ENCODE peak calls at places on chromosomes 1 and 21, in ten cellular contexts. One of them, this sample, is unnamed. For H3K27me3 and H3K4me1, the result is how much of the 10 kb centered on the place peaks cover.

GRCh38 chr1:63758805-63759204 is 15.0 kb upstream of the ROR1 start:
- DNase-seq in spleen: no peak
- DNase-seq in CD8-positive, alpha-beta memory T cell: no peak
- DNase-seq in GM23338: no peak
- DNase-seq in SJCRH30: no peak
- DNase-seq in transverse colon: peak
- DNase-seq in esophagus muscularis mucosa: no peak
- DNase-seq in heart left ventricle: no peak
- DNase-seq in neural progenitor cell: no peak
- DNase-seq in fibroblast of lung: no peak
- DNase-seq in this sample: no peak

GRCh38 chr1:2510366-2511155 is 15.8 kb downstream of the PANK4 start:
- DNase-seq in spleen: no peak
- DNase-seq in CD8-positive, alpha-beta memory T cell: no peak
- DNase-seq in GM23338: no peak
- DNase-seq in SJCRH30: no peak
- DNase-seq in transverse colon: no peak
- DNase-seq in esophagus muscularis mucosa: no peak
- DNase-seq in heart left ventricle: no peak
- DNase-seq in neural progenitor cell: no peak
- DNase-seq in fibroblast of lung: no peak
- DNase-seq in this sample: no peak

GRCh38 chr1:204408602-204409001 is 3.0 kb downstream of the PPP1R15B start:
- DNase-seq in spleen: no peak
- DNase-seq in CD8-positive, alpha-beta memory T cell: no peak
- DNase-seq in GM23338: no peak
- DNase-seq in SJCRH30: no peak
- DNase-seq in transverse colon: no peak
- DNase-seq in esophagus muscularis mucosa: no peak
- DNase-seq in heart left ventricle: no peak
- DNase-seq in neural progenitor cell: no peak
- DNase-seq in fibroblast of lung: no peak
- DNase-seq in this sample: no peak

GRCh38 chr1:117077267-117077666 is 17.1 kb downstream of the TTF2 start:
- DNase-seq in spleen: no peak
- DNase-seq in CD8-positive, alpha-beta memory T cell: no peak
- DNase-seq in GM23338: no peak
- DNase-seq in SJCRH30: no peak
- DNase-seq in transverse colon: no peak
- DNase-seq in esophagus muscularis mucosa: no peak
- DNase-seq in heart left ventricle: no peak
- DNase-seq in neural progenitor cell: no peak
- DNase-seq in fibroblast of lung: peak
- DNase-seq in this sample: no peak

GRCh38 chr1:224700915-224701531 is 84.9 kb downstream of the CNIH3 start:
- DNase-seq in spleen: no peak
- DNase-seq in CD8-positive, alpha-beta memory T cell: no peak
- DNase-seq in GM23338: peak
- DNase-seq in SJCRH30: peak
- DNase-seq in transverse colon: no peak
- DNase-seq in esophagus muscularis mucosa: no peak
- DNase-seq in heart left ventricle: no peak
- DNase-seq in neural progenitor cell: peak
- DNase-seq in fibroblast of lung: no peak
- DNase-seq in this sample: no peak

GRCh38 chr1:40738831-40739230 is 44.8 kb upstream of the KCNQ4 start:
- DNase-seq in spleen: no peak
- DNase-seq in CD8-positive, alpha-beta memory T cell: no peak
- DNase-seq in GM23338: no peak
- DNase-seq in SJCRH30: no peak
- DNase-seq in transverse colon: no peak
- DNase-seq in esophagus muscularis mucosa: no peak
- DNase-seq in heart left ventricle: no peak
- DNase-seq in neural progenitor cell: no peak
- DNase-seq in fibroblast of lung: no peak
- DNase-seq in this sample: no peak

GRCh38 chr1:101025283-101025679 is 303 bp downstream of the DPH5 start:
- DNase-seq in spleen: peak
- DNase-seq in CD8-positive, alpha-beta memory T cell: no peak
- DNase-seq in GM23338: peak
- DNase-seq in SJCRH30: no peak
- DNase-seq in transverse colon: peak
- DNase-seq in esophagus muscularis mucosa: no peak
- DNase-seq in heart left ventricle: no peak
- DNase-seq in neural progenitor cell: no peak
- DNase-seq in fibroblast of lung: peak
- DNase-seq in this sample: no peak

GRCh38 chr1:60540176-60540575 is 466.6 kb upstream of the C1orf87 start:
- DNase-seq in spleen: no peak
- DNase-seq in CD8-positive, alpha-beta memory T cell: no peak
- DNase-seq in GM23338: no peak
- DNase-seq in SJCRH30: no peak
- DNase-seq in transverse colon: no peak
- DNase-seq in esophagus muscularis mucosa: no peak
- DNase-seq in heart left ventricle: no peak
- DNase-seq in neural progenitor cell: no peak
- DNase-seq in fibroblast of lung: no peak
- DNase-seq in this sample: no peak

GRCh38 chr1:44089371-44090070 is 29.1 kb upstream of the KLF17 start:
- DNase-seq in spleen: no peak
- DNase-seq in CD8-positive, alpha-beta memory T cell: no peak
- DNase-seq in GM23338: peak
- DNase-seq in SJCRH30: peak
- DNase-seq in transverse colon: no peak
- DNase-seq in esophagus muscularis mucosa: no peak
- DNase-seq in heart left ventricle: no peak
- DNase-seq in neural progenitor cell: no peak
- DNase-seq in fibroblast of lung: peak
- DNase-seq in this sample: no peak

GRCh38 chr1:228005511-228006033 is 1.2 kb upstream of the WNT3A start:
- DNase-seq in spleen: peak
- DNase-seq in CD8-positive, alpha-beta memory T cell: no peak
- DNase-seq in GM23338: peak
- DNase-seq in SJCRH30: no peak
- DNase-seq in transverse colon: no peak
- DNase-seq in esophagus muscularis mucosa: peak
- DNase-seq in heart left ventricle: no peak
- DNase-seq in neural progenitor cell: no peak
- DNase-seq in fibroblast of lung: no peak
- DNase-seq in this sample: peak

GRCh38 chr1:228006793-228007053 is at the start of gene WNT3A:
- DNase-seq in spleen: no peak
- DNase-seq in CD8-positive, alpha-beta memory T cell: no peak
- DNase-seq in GM23338: no peak
- DNase-seq in SJCRH30: no peak
- DNase-seq in transverse colon: no peak
- DNase-seq in esophagus muscularis mucosa: no peak
- DNase-seq in heart left ventricle: no peak
- DNase-seq in neural progenitor cell: no peak
- DNase-seq in fibroblast of lung: no peak
- DNase-seq in this sample: no peak

GRCh38 chr1:228007054-228007800 is 429 bp downstream of the WNT3A start:
- DNase-seq in spleen: peak
- DNase-seq in CD8-positive, alpha-beta memory T cell: no peak
- DNase-seq in GM23338: peak
- DNase-seq in SJCRH30: no peak
- DNase-seq in transverse colon: no peak
- DNase-seq in esophagus muscularis mucosa: peak
- DNase-seq in heart left ventricle: no peak
- DNase-seq in neural progenitor cell: peak
- DNase-seq in fibroblast of lung: no peak
- DNase-seq in this sample: no peak

GRCh38 chr1:228004887-228005462 is 1.8 kb upstream of the WNT3A start:
- DNase-seq in spleen: peak
- DNase-seq in CD8-positive, alpha-beta memory T cell: no peak
- DNase-seq in GM23338: peak
- DNase-seq in SJCRH30: no peak
- DNase-seq in transverse colon: no peak
- DNase-seq in esophagus muscularis mucosa: peak
- DNase-seq in heart left ventricle: no peak
- DNase-seq in neural progenitor cell: peak
- DNase-seq in fibroblast of lung: no peak
- DNase-seq in this sample: no peak

DNA sequence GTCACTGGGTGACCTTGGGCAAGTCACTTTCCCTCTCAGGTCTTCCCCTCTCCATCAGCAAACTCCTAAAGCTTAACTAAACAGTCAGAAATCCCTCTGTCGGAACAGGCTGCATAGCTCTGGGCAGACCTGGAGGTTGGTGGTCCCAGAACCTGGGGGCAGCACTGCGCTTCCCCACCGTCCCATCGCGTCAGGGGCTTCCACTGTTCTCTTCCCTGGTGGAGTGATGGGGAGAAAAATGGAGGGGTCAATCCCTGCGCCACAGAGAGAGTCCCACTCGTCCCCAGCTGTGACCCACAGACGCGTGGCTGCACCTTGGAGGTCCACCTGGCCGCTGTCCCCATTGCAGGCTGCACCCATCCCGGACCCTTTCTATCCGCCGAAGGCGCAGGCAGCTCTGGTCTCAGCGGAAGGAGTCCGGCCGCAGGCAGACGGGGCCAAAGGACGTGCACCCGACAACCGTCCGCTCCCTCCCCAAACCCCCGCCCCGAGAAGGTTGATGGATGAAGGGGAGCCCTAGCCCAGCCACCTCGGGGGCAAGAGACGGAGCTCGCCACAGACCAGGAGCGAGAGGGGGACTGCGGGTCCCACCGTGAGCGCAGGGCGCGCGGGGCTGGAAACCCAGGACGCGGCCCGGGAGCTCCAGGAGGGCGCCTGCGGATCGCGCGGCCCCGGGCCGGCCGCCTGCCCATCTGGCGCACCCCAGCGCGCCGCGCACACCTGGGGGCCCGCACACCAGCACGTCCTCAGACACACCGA is 585 bp upstream of the WNT3A start:
- DNase-seq in spleen: peak
- DNase-seq in CD8-positive, alpha-beta memory T cell: no peak
- DNase-seq in GM23338: peak
- DNase-seq in SJCRH30: no peak
- DNase-seq in transverse colon: no peak
- DNase-seq in esophagus muscularis mucosa: peak
- DNase-seq in heart left ventricle: no peak
- DNase-seq in neural progenitor cell: no peak
- DNase-seq in fibroblast of lung: no peak
- DNase-seq in this sample: peak
- H3K27me3 ChIP-seq in spleen: half or more
- H3K27me3 ChIP-seq in CD8-positive, alpha-beta memory T cell: under half
- H3K27me3 ChIP-seq in GM23338: half or more
- H3K27me3 ChIP-seq in SJCRH30: under half
- H3K27me3 ChIP-seq in transverse colon: half or more
- H3K27me3 ChIP-seq in esophagus muscularis mucosa: under half
- H3K27me3 ChIP-seq in heart left ventricle: half or more
- H3K27me3 ChIP-seq in neural progenitor cell: half or more
- H3K27me3 ChIP-seq in fibroblast of lung: under half
- H3K27me3 ChIP-seq in this sample: under half

GRCh38 chr1:66415326-66415725 is 118.6 kb upstream of the SGIP1 start:
- DNase-seq in spleen: no peak
- DNase-seq in CD8-positive, alpha-beta memory T cell: no peak
- DNase-seq in GM23338: no peak
- DNase-seq in SJCRH30: no peak
- DNase-seq in transverse colon: no peak
- DNase-seq in esophagus muscularis mucosa: no peak
- DNase-seq in heart left ventricle: no peak
- DNase-seq in neural progenitor cell: no peak
- DNase-seq in fibroblast of lung: no peak
- DNase-seq in this sample: no peak
- H3K27ac ChIP-seq in spleen: no peak
- H3K27ac ChIP-seq in CD8-positive, alpha-beta memory T cell: no peak
- H3K27ac ChIP-seq in GM23338: no peak
- H3K27ac ChIP-seq in SJCRH30: no peak
- H3K27ac ChIP-seq in transverse colon: no peak
- H3K27ac ChIP-seq in esophagus muscularis mucosa: no peak
- H3K27ac ChIP-seq in heart left ventricle: no peak
- H3K27ac ChIP-seq in neural progenitor cell: no peak
- H3K27ac ChIP-seq in fibroblast of lung: no peak
- H3K27ac ChIP-seq in this sample: no peak

DNA sequence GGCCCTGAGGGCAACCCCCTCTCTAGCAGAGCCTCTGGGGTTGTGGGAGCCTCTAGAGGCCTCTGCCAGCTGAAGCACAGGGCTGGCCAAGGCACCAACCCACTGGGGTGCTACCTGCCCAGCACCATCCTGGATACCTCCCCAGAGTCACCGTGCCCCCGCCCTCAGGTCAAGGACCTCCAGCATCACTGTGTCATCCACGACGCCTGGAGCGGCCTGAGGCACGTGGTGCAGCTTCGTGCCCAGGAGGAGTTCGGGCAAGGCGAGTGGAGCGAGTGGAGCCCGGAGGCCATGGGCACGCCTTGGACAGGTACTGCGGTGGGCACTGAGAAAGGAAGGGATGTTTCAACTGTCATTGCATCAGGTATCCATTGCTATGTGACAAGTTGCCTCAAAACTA is 30.7 kb downstream of the IL6R start:
- DNase-seq in spleen: no peak
- DNase-seq in CD8-positive, alpha-beta memory T cell: no peak
- DNase-seq in GM23338: no peak
- DNase-seq in SJCRH30: no peak
- DNase-seq in transverse colon: no peak
- DNase-seq in esophagus muscularis mucosa: no peak
- DNase-seq in heart left ventricle: no peak
- DNase-seq in neural progenitor cell: no peak
- DNase-seq in fibroblast of lung: no peak
- DNase-seq in this sample: no peak
- H3K4me1 ChIP-seq in spleen: under half
- H3K4me1 ChIP-seq in CD8-positive, alpha-beta memory T cell: under half
- H3K4me1 ChIP-seq in GM23338: under half
- H3K4me1 ChIP-seq in SJCRH30: under half
- H3K4me1 ChIP-seq in transverse colon: half or more
- H3K4me1 ChIP-seq in esophagus muscularis mucosa: half or more
- H3K4me1 ChIP-seq in heart left ventricle: under half
- H3K4me1 ChIP-seq in neural progenitor cell: under half
- H3K4me1 ChIP-seq in fibroblast of lung: under half
- H3K4me1 ChIP-seq in this sample: under half

DNA sequence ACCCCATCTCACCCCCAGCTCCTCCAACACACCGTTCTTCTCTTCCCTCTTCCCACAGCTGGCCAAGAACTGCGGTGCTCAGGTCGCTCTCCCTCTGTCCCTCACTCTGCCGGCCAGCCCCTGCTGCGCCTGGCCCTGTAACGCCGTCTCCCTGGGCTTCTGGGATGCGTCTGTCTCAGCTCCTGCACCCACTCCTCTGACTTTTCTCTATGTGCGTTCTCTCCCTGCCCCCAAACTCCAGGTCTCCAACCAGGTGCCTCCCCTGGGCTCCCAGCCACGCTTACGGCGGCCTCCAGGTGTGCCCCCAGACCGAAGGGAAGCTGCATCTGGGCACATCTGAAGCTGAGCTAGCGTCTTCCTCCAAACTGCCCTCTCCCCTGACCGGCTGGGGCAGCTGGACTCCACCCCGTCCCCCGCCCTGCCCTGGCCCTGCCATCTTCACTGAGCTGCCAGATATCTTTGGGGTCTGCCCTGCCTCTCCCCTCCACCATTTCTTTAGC is 2.6 kb downstream of the KRTAP10-12 start:
- DNase-seq in spleen: no peak
- DNase-seq in CD8-positive, alpha-beta memory T cell: peak
- DNase-seq in GM23338: no peak
- DNase-seq in SJCRH30: no peak
- DNase-seq in transverse colon: no peak
- DNase-seq in esophagus muscularis mucosa: peak
- DNase-seq in heart left ventricle: no peak
- DNase-seq in neural progenitor cell: no peak
- DNase-seq in fibroblast of lung: no peak
- DNase-seq in this sample: peak
- H3K27me3 ChIP-seq in spleen: half or more
- H3K27me3 ChIP-seq in CD8-positive, alpha-beta memory T cell: under half
- H3K27me3 ChIP-seq in GM23338: under half
- H3K27me3 ChIP-seq in SJCRH30: under half
- H3K27me3 ChIP-seq in transverse colon: half or more
- H3K27me3 ChIP-seq in esophagus muscularis mucosa: under half
- H3K27me3 ChIP-seq in heart left ventricle: half or more
- H3K27me3 ChIP-seq in neural progenitor cell: under half
- H3K27me3 ChIP-seq in fibroblast of lung: under half
- H3K27me3 ChIP-seq in this sample: under half